ENCODE peak calls at places on chromosomes 16 and 17, in seven cellular contexts. Z is WERI-Rb-1; Y is GM06990; C is omental fat pad; W is CD4-positive, alpha-beta T cell; F is fibroblast of villous mesenchyme; A is endothelial cell. G is an unnamed sample.

GRCh38 chr17:82003411-82004381 is 19.0 kb downstream of the CENPX start:
- DNase-seq in Z (no peak), Y (no peak), C (peak; percentile 62), W (no peak), F (peak; percentile 95), A (no peak), G (no peak)

GRCh38 chr16:10535461-10535860 is 44.9 kb downstream of the EMP2 start:
- DNase-seq in Z (no peak), Y (no peak), C (no peak), W (no peak), F (no peak), A (no peak), G (no peak)

GRCh38 chr16:53090591-53091507 is 36.1 kb downstream of the CHD9 start:
- DNase-seq in Z (no peak), Y (peak; percentile 73), C (peak; percentile 50), W (no peak), F (peak; percentile 99), A (no peak), G (peak; percentile 51)

GRCh38 chr16:24988593-24989338 is 26.4 kb downstream of the ARHGAP17 start:
- DNase-seq in Z (peak; percentile 19), Y (no peak), C (no peak), W (no peak), F (peak; percentile 66), A (no peak), G (no peak)

GRCh38 chr17:5533486-5534315 is 47.3 kb downstream of the MIS12 start:
- DNase-seq in Z (no peak), Y (no peak), C (no peak), W (no peak), F (no peak), A (no peak), G (no peak)

GRCh38 chr17:73743802-73744201 is 99.6 kb upstream of the SDK2 start:
- DNase-seq in Z (peak; percentile 95), Y (no peak), C (no peak), W (no peak), F (no peak), A (no peak), G (no peak)

GRCh38 chr16:74736531-74737157 is 36.0 kb upstream of the MLKL start:
- DNase-seq in Z (peak; percentile 88), Y (no peak), C (no peak), W (no peak), F (no peak), A (no peak), G (no peak)

GRCh38 chr17:6303664-6304063 is 131.3 kb downstream of the AIPL1 start:
- DNase-seq in Z (no peak), Y (no peak), C (no peak), W (no peak), F (peak; percentile 11), A (peak; percentile 63), G (peak; percentile 25)

GRCh38 chr17:43015579-43015978 is 6.6 kb downstream of the VAT1 start:
- DNase-seq in Z (no peak), Y (no peak), C (no peak), W (no peak), F (no peak), A (no peak), G (peak; percentile 24)

GRCh38 chr16:48526958-48527331 is 83.0 kb downstream of the N4BP1 start:
- DNase-seq in Z (no peak), Y (no peak), C (no peak), W (no peak), F (no peak), A (no peak), G (no peak)

GRCh38 chr16:27444015-27444414 is 42.0 kb downstream of the IL21R start:
- DNase-seq in Z (no peak), Y (no peak), C (no peak), W (no peak), F (no peak), A (no peak), G (no peak)

GRCh38 chr17:68944435-68945035 is 10.7 kb downstream of the ABCA8 start:
- DNase-seq in Z (no peak), Y (no peak), C (no peak), W (no peak), F (no peak), A (peak; percentile 21), G (no peak)

GRCh38 chr17:3838206-3838605 is 7.8 kb downstream of the NCBP3 start:
- DNase-seq in Z (no peak), Y (no peak), C (no peak), W (no peak), F (no peak), A (no peak), G (no peak)

GRCh38 chr17:81349397-81350319 is 45.6 kb upstream of the BAHCC1 start:
- DNase-seq in Z (peak; percentile 97), Y (no peak), C (no peak), W (no peak), F (peak; percentile 27), A (no peak), G (no peak)

GRCh38 chr16:54890381-54890780 is 40.3 kb upstream of the IRX5 start:
- DNase-seq in Z (no peak), Y (no peak), C (no peak), W (no peak), F (no peak), A (no peak), G (no peak)

GRCh38 chr17:74296548-74296936 is 22.5 kb downstream of the DNAI2 start:
- DNase-seq in Z (peak; percentile 87), Y (no peak), C (no peak), W (no peak), F (peak; percentile 56), A (peak; percentile 52), G (no peak)

GRCh38 chr17:15744885-15745284 is 12.8 kb downstream of the TBC1D26 start:
- DNase-seq in Z (no peak), Y (no peak), C (no peak), W (no peak), F (no peak), A (no peak), G (peak; percentile 13)

GRCh38 chr16:1857433-1858097 is 14.4 kb downstream of the MEIOB start:
- DNase-seq in Z (no peak), Y (no peak), C (no peak), W (no peak), F (no peak), A (no peak), G (no peak)

GRCh38 chr16:56664506-56664905 is 3.4 kb downstream of the MT1G start:
- DNase-seq in Z (no peak), Y (no peak), C (no peak), W (no peak), F (no peak), A (no peak), G (no peak)

GRCh38 chr17:75288784-75289121 is 480 bp downstream of the SLC25A19 start:
- DNase-seq in Z (peak; percentile 87), Y (no peak), C (no peak), W (peak; percentile 14), F (no peak), A (no peak), G (no peak)

GRCh38 chr16:52976539-52977167 is 76.0 kb downstream of the CHD9NB start:
- DNase-seq in Z (peak; percentile 14), Y (no peak), C (no peak), W (no peak), F (peak; percentile 28), A (no peak), G (peak; percentile 47)

GRCh38 chr17:72562628-72563188 is 441.9 kb downstream of the SOX9 start:
- DNase-seq in Z (no peak), Y (no peak), C (no peak), W (no peak), F (no peak), A (no peak), G (no peak)

GRCh38 chr16:84829168-84829965 is 9.6 kb downstream of the CRISPLD2 start:
- DNase-seq in Z (no peak), Y (no peak), C (no peak), W (no peak), F (peak; percentile 96), A (no peak), G (no peak)

GRCh38 chr17:61408151-61409041 is 8.8 kb downstream of the TBX2 start:
- DNase-seq in Z (peak; percentile 13), Y (no peak), C (no peak), W (no peak), F (no peak), A (peak; percentile 17), G (peak; percentile 39)

GRCh38 chr16:5615868-5616642 is 518.5 kb upstream of the EEF2KMT start:
- DNase-seq in Z (peak; percentile 91), Y (peak; percentile 13), C (no peak), W (no peak), F (no peak), A (peak; percentile 76), G (peak; percentile 62)
- TF ChIP-seq CTCF in Z (peak; percentile 95), Y (peak; percentile 68), C (no peak), W (peak; percentile 51), F (no peak), A (peak; percentile 93), G (peak; percentile 80)

GRCh38 chr16:66429290-66429962 is 2.3 kb downstream of the BEAN1 start:
- DNase-seq in Z (no peak), Y (no peak), C (no peak), W (no peak), F (no peak), A (no peak), G (no peak)
- TF ChIP-seq CTCF in Z (peak; percentile 20), Y (no peak), C (no peak), W (no peak), F (no peak), A (no peak), G (no peak)

DNA sequence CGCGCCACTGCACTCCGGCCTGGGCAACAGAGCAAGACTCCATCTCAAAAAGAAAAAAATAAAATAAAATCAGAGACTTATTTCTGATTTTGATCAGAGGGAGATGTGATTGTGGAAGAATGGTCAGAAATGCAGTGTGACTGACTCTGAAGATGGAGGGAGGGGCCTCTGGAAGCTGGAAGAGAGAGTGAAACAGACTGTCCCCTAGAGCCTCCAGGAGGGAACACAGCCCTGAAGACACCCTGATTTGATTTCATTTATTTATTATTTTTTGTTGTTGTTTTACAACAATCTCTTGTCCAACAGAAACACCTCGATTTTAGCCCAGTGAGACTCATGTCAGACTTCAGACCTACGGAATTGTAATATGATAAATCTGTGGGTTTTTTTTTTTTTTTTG is 26.1 kb downstream of the BCL7C start:
- DNase-seq in Z (peak; percentile 35), Y (no peak), C (no peak), W (no peak), F (no peak), A (no peak), G (no peak)
- TF ChIP-seq CTCF in Z (peak; percentile 64), Y (peak; percentile 23), C (no peak), W (no peak), F (peak; percentile 20), A (no peak), G (no peak)

DNA sequence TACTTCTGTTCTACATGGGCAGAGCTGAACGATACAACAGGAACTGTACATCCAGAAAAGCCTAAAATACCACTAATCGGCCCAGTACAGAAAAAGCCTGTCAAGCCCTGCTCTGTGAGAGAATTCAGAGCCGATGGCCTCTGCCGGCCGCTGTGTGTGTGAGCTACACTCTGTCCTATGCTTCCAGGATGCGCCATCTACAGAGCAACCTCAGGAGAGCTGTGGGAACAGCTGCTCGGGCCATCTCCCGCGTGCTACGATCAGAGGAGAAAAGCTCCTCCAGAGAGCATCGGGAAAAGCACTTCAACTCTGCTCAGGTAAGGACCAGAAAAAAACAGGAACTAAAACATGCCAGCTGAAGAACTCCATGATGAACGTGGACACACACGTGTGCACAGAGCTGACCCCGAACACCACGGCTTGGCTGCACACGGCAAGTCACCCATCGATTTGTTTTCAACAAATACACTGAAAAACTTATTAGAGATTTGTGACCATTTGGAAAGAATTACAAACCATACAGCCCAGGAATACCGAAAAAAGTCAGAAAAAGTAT is 115.9 kb downstream of the ANKRD11 start:
- DNase-seq in Z (peak; percentile 57), Y (no peak), C (no peak), W (no peak), F (peak; percentile 78), A (no peak), G (no peak)
- TF ChIP-seq CTCF in Z (peak; percentile 52), Y (no peak), C (no peak), W (no peak), F (peak; percentile 30), A (no peak), G (no peak)

GRCh38 chr16:82350560-82350959 is 180.5 kb upstream of the MPHOSPH6 start:
- DNase-seq in Z (no peak), Y (no peak), C (no peak), W (no peak), F (no peak), A (no peak), G (no peak)
- TF ChIP-seq CTCF in Z (no peak), Y (no peak), C (no peak), W (no peak), F (no peak), A (no peak), G (no peak)

G was measured in GM13976.